ENCODE peak calls at places on chromosome 18, in nine cellular contexts. B is left colon; L is heart left ventricle; I is aorta; U is EL; P is stimulated activated CD4-positive, alpha-beta T cell treated with anti-CD3 and anti-CD28 coated beads, Interleukin-2, amount 100 ng/mL, for 4 hours; T is nephron progenitor cell; O is lower lobe of right lung; H is RCC 7860. D is an unnamed sample.

GRCh38 chr18:35497006-35497333 is 790 bp downstream of the INO80C start:
- DNase-seq in L (no peak), B (peak), P (no peak), O (no peak), H (no peak), U (no peak), I (no peak), T (no peak), D (no peak)

GRCh38 chr18:79921984-79922965 is 29.2 kb downstream of the SLC66A2 start:
- DNase-seq in B (peak), I (peak), L (peak), U (no peak), O (peak), T (no peak), H (no peak), P (no peak), D (no peak)

GRCh38 chr18:78731423-78732032 is 248.1 kb upstream of the SALL3 start:
- DNase-seq in O (no peak), B (no peak), P (no peak), I (peak), T (no peak), U (no peak), L (no peak), H (no peak), D (no peak)

GRCh38 chr18:8084160-8084559 is 517.0 kb downstream of the PTPRM start:
- DNase-seq in L (no peak), U (peak), I (no peak), P (no peak), B (no peak), T (peak), H (peak), O (no peak), D (peak)

GRCh38 chr18:33541316-33541715 is 36.7 kb upstream of the ASXL3 start:
- DNase-seq in I (no peak), O (no peak), P (no peak), B (no peak), L (no peak), U (no peak), T (no peak), H (no peak), D (no peak)

GRCh38 chr18:3481696-3482210 is 31.8 kb downstream of the TGIF1 start:
- DNase-seq in I (no peak), T (no peak), O (no peak), P (no peak), L (no peak), U (peak), H (no peak), B (peak), D (no peak)

GRCh38 chr18:36809590-36810381 is 19.0 kb downstream of the TPGS2 start:
- DNase-seq in U (peak), L (peak), O (no peak), B (peak), H (peak), P (no peak), T (peak), I (no peak), D (peak)

GRCh38 chr18:21997207-21998143 is 171.9 kb upstream of the GATA6 start:
- DNase-seq in H (peak), P (no peak), O (no peak), I (no peak), U (peak), L (no peak), T (no peak), B (no peak), D (peak)

GRCh38 chr18:11096839-11097750 is 52.3 kb downstream of the PIEZO2 start:
- DNase-seq in L (no peak), P (no peak), T (no peak), U (peak), H (no peak), I (no peak), B (no peak), O (no peak), D (no peak)

GRCh38 chr18:75162467-75162866 is 46.5 kb downstream of the PTGR3 start:
- DNase-seq in B (no peak), T (no peak), L (peak), P (no peak), U (peak), O (no peak), H (peak), I (no peak), D (no peak)

GRCh38 chr18:28065793-28066186 is 111.1 kb downstream of the CDH2 start:
- DNase-seq in H (no peak), T (no peak), P (no peak), O (no peak), L (no peak), I (no peak), B (no peak), U (no peak), D (no peak)

GRCh38 chr18:60044290-60045006 is 144.7 kb downstream of the PMAIP1 start:
- DNase-seq in H (peak), B (no peak), O (no peak), I (no peak), T (no peak), P (no peak), L (no peak), U (peak), D (no peak)

GRCh38 chr18:50928551-50928950 is 39.3 kb upstream of the ELAC1 start:
- DNase-seq in P (no peak), I (no peak), U (peak), H (peak), T (no peak), O (no peak), L (no peak), B (no peak), D (no peak)

D was measured in globus pallidus.